ENCODE peak calls at places on chromosomes 4 and X, in six cellular contexts. One of them, this sample, is unnamed.

GRCh38 chr4:153780221-153780620 is 8.7 kb downstream of the SFRP2 start:
- DNase-seq in cardiac fibroblast: no peak
- DNase-seq in astrocyte of the spinal cord: no peak
- DNase-seq in tibial artery: no peak
- DNase-seq in stomach: no peak
- DNase-seq in Peyer's patch: no peak
- DNase-seq in this sample: no peak

GRCh38 chr4:89382439-89382838 is 74.8 kb upstream of the GPRIN3 start:
- DNase-seq in cardiac fibroblast: no peak
- DNase-seq in astrocyte of the spinal cord: no peak
- DNase-seq in tibial artery: no peak
- DNase-seq in stomach: no peak
- DNase-seq in Peyer's patch: no peak
- DNase-seq in this sample: no peak

GRCh38 chrX:2829066-2829430 is 318 bp downstream of the GYG2 start:
- DNase-seq in cardiac fibroblast: no peak
- DNase-seq in astrocyte of the spinal cord: no peak
- DNase-seq in tibial artery: no peak
- DNase-seq in stomach: no peak
- DNase-seq in Peyer's patch: no peak
- DNase-seq in this sample: no peak

GRCh38 chrX:46236411-46236810 is 308.8 kb downstream of the ZNF674 start:
- DNase-seq in cardiac fibroblast: peak; percentile 29
- DNase-seq in astrocyte of the spinal cord: no peak
- DNase-seq in tibial artery: no peak
- DNase-seq in stomach: no peak
- DNase-seq in Peyer's patch: no peak
- DNase-seq in this sample: no peak

GRCh38 chr4:174056959-174057358 is 226.5 kb downstream of the FBXO8 start:
- DNase-seq in cardiac fibroblast: no peak
- DNase-seq in astrocyte of the spinal cord: no peak
- DNase-seq in tibial artery: no peak
- DNase-seq in stomach: no peak
- DNase-seq in Peyer's patch: no peak
- DNase-seq in this sample: no peak

GRCh38 chr4:1209821-1210220 is 37.4 kb upstream of the SPON2 start:
- DNase-seq in cardiac fibroblast: peak; percentile 71
- DNase-seq in astrocyte of the spinal cord: peak; percentile 66
- DNase-seq in tibial artery: peak; percentile 88
- DNase-seq in stomach: peak; percentile 52
- DNase-seq in Peyer's patch: peak; percentile 59
- DNase-seq in this sample: peak; percentile 72

GRCh38 chr4:182869697-182870096 is 47.5 kb downstream of the DCTD start:
- DNase-seq in cardiac fibroblast: no peak
- DNase-seq in astrocyte of the spinal cord: no peak
- DNase-seq in tibial artery: peak; percentile 43
- DNase-seq in stomach: no peak
- DNase-seq in Peyer's patch: no peak
- DNase-seq in this sample: no peak

GRCh38 chrX:57285001-57285400 is 1.5 kb upstream of the FAAH2 start:
- DNase-seq in cardiac fibroblast: no peak
- DNase-seq in astrocyte of the spinal cord: no peak
- DNase-seq in tibial artery: no peak
- DNase-seq in stomach: no peak
- DNase-seq in Peyer's patch: no peak
- DNase-seq in this sample: no peak

GRCh38 chr4:36921474-36922220 is 322.9 kb upstream of the NWD2 start:
- DNase-seq in cardiac fibroblast: peak; percentile 21
- DNase-seq in astrocyte of the spinal cord: no peak
- DNase-seq in tibial artery: no peak
- DNase-seq in stomach: no peak
- DNase-seq in Peyer's patch: no peak
- DNase-seq in this sample: peak; percentile 2

GRCh38 chr4:143742834-143743233 is 42.4 kb upstream of the FREM3 start:
- DNase-seq in cardiac fibroblast: no peak
- DNase-seq in astrocyte of the spinal cord: no peak
- DNase-seq in tibial artery: no peak
- DNase-seq in stomach: no peak
- DNase-seq in Peyer's patch: no peak
- DNase-seq in this sample: no peak

GRCh38 chr4:54092800-54093608 is 7.0 kb upstream of the GSX2 start:
- DNase-seq in cardiac fibroblast: no peak
- DNase-seq in astrocyte of the spinal cord: no peak
- DNase-seq in tibial artery: no peak
- DNase-seq in stomach: no peak
- DNase-seq in Peyer's patch: no peak
- DNase-seq in this sample: no peak

GRCh38 chr4:6820695-6821094 is 38.2 kb downstream of the KIAA0232 start:
- DNase-seq in cardiac fibroblast: no peak
- DNase-seq in astrocyte of the spinal cord: no peak
- DNase-seq in tibial artery: no peak
- DNase-seq in stomach: no peak
- DNase-seq in Peyer's patch: no peak
- DNase-seq in this sample: no peak

GRCh38 chrX:13533726-13534125 is 35.7 kb upstream of the EGFL6 start:
- DNase-seq in cardiac fibroblast: peak; percentile 38
- DNase-seq in astrocyte of the spinal cord: peak; percentile 2
- DNase-seq in tibial artery: no peak
- DNase-seq in stomach: no peak
- DNase-seq in Peyer's patch: no peak
- DNase-seq in this sample: no peak

GRCh38 chrX:27619459-27619858 is 29.3 kb downstream of the DCAF8L2 start:
- DNase-seq in cardiac fibroblast: peak; percentile 9
- DNase-seq in astrocyte of the spinal cord: no peak
- DNase-seq in tibial artery: no peak
- DNase-seq in stomach: no peak
- DNase-seq in Peyer's patch: no peak
- DNase-seq in this sample: no peak

GRCh38 chrX:27622883-27623282 is 32.7 kb downstream of the DCAF8L2 start:
- DNase-seq in cardiac fibroblast: no peak
- DNase-seq in astrocyte of the spinal cord: no peak
- DNase-seq in tibial artery: no peak
- DNase-seq in stomach: no peak
- DNase-seq in Peyer's patch: no peak
- DNase-seq in this sample: no peak

GRCh38 chrX:27619975-27620374 is 29.8 kb downstream of the DCAF8L2 start:
- DNase-seq in cardiac fibroblast: peak; percentile 42
- DNase-seq in astrocyte of the spinal cord: no peak
- DNase-seq in tibial artery: no peak
- DNase-seq in stomach: no peak
- DNase-seq in Peyer's patch: no peak
- DNase-seq in this sample: peak; percentile 46
- TF ChIP-seq CTCF in cardiac fibroblast: peak; percentile 44
- TF ChIP-seq CTCF in astrocyte of the spinal cord: peak; percentile 45
- TF ChIP-seq CTCF in tibial artery: no peak
- TF ChIP-seq CTCF in stomach: no peak
- TF ChIP-seq CTCF in Peyer's patch: no peak
- TF ChIP-seq CTCF in this sample: peak; percentile 50

GRCh38 chr4:3656441-3657376 is 109.5 kb upstream of the ADRA2C start:
- DNase-seq in cardiac fibroblast: no peak
- DNase-seq in astrocyte of the spinal cord: no peak
- DNase-seq in tibial artery: no peak
- DNase-seq in stomach: no peak
- DNase-seq in Peyer's patch: no peak
- DNase-seq in this sample: no peak
- H3K4me3 ChIP-seq in cardiac fibroblast: no peak overlapping the region
- H3K4me3 ChIP-seq in astrocyte of the spinal cord: no peak overlapping the region
- H3K4me3 ChIP-seq in tibial artery: no peak overlapping the region
- H3K4me3 ChIP-seq in stomach: no peak overlapping the region
- H3K4me3 ChIP-seq in Peyer's patch: no peak overlapping the region
- H3K4me3 ChIP-seq in this sample: no peak overlapping the region

DNA sequence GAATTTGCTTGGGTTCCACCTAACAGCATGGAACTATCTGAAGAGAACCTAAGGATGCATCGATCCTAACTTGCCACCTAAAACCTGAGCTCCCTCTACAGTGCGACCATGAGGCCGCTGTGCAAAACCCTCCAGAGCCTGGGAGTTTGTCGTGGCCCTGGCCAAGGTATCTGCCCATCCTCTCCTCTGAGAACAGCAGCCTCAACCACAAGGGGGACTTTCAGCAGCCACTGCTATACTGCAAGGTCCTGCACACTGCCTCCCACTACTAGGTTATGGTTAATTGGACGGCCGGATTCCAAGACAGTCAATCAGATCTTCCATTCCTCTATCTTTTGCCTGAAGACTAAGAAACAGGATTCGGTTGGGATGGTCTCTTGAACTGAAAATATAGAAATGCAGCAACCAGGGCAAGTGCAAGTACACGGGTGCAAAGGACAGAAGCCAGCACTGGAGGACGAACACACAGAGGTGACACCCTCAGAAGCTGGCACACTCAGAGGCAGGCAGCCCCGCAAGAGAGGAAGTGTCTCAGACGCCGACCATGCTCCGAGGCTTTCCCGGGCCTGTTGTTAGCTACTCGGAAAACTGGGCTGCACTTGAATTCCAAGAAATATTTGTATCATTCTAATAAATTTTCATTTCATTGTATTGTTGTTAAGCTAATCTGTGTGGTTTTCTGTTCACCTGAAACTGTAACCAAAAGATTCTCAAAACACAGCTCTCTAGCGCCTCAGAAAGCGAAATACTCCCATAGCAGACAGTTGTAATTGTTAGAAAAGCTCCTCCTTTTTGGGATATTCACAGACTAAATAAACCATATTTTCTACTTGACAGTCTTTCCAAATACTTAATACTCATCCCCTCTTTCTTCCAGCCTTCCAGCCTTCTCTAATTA is 63.3 kb downstream of the AFAP1 start:
- DNase-seq in cardiac fibroblast: peak; percentile 59
- DNase-seq in astrocyte of the spinal cord: peak; percentile 58
- DNase-seq in tibial artery: no peak
- DNase-seq in stomach: no peak
- DNase-seq in Peyer's patch: no peak
- DNase-seq in this sample: peak; percentile 72
- TF ChIP-seq CTCF in cardiac fibroblast: peak; percentile 48
- TF ChIP-seq CTCF in astrocyte of the spinal cord: peak; percentile 45
- TF ChIP-seq CTCF in tibial artery: no peak
- TF ChIP-seq CTCF in stomach: no peak
- TF ChIP-seq CTCF in Peyer's patch: no peak
- TF ChIP-seq CTCF in this sample: peak; percentile 73

GRCh38 chrX:1657367-1658082 is 42.7 kb downstream of the ASMT start:
- DNase-seq in cardiac fibroblast: peak; percentile 50
- DNase-seq in astrocyte of the spinal cord: peak; percentile 42
- DNase-seq in tibial artery: peak; percentile 63
- DNase-seq in stomach: no peak
- DNase-seq in Peyer's patch: no peak
- DNase-seq in this sample: peak; percentile 36
- H3K4me3 ChIP-seq in cardiac fibroblast: no peak overlapping the region
- H3K4me3 ChIP-seq in astrocyte of the spinal cord: no peak overlapping the region
- H3K4me3 ChIP-seq in tibial artery: no peak overlapping the region
- H3K4me3 ChIP-seq in stomach: peak overlapping the region; percentile 11
- H3K4me3 ChIP-seq in Peyer's patch: peak overlapping the region; percentile 30
- H3K4me3 ChIP-seq in this sample: no peak overlapping the region

GRCh38 chr4:126821152-126821551 is 811.6 kb upstream of the INTU start:
- DNase-seq in cardiac fibroblast: no peak
- DNase-seq in astrocyte of the spinal cord: no peak
- DNase-seq in tibial artery: no peak
- DNase-seq in stomach: no peak
- DNase-seq in Peyer's patch: no peak
- DNase-seq in this sample: no peak

GRCh38 chr4:126827669-126828068 is 805.1 kb upstream of the INTU start:
- DNase-seq in cardiac fibroblast: no peak
- DNase-seq in astrocyte of the spinal cord: no peak
- DNase-seq in tibial artery: no peak
- DNase-seq in stomach: no peak
- DNase-seq in Peyer's patch: no peak
- DNase-seq in this sample: no peak

GRCh38 chr4:126820631-126821030 is 812.1 kb upstream of the INTU start:
- DNase-seq in cardiac fibroblast: no peak
- DNase-seq in astrocyte of the spinal cord: no peak
- DNase-seq in tibial artery: no peak
- DNase-seq in stomach: no peak
- DNase-seq in Peyer's patch: no peak
- DNase-seq in this sample: no peak

DNA sequence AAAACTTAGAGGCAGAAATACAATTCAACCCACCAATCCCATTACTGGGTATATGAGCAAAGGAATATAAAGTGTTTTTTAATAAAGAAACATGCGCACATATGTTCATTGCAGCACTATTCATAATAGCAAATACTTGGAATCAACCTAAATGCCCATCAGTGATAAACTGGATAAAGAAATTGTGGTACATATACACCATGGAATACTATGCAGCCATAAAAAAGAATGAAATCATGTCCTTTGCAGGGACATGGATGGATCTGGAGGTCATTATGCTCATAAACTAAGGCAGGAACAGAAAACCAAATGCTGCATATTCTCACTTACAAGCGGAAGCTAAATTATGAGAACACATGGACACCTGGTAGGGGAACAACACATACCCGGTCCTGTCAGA is 807.7 kb upstream of the INTU start:
- DNase-seq in cardiac fibroblast: no peak
- DNase-seq in astrocyte of the spinal cord: no peak
- DNase-seq in tibial artery: no peak
- DNase-seq in stomach: no peak
- DNase-seq in Peyer's patch: no peak
- DNase-seq in this sample: no peak
- TF ChIP-seq CTCF in cardiac fibroblast: no peak
- TF ChIP-seq CTCF in astrocyte of the spinal cord: no peak
- TF ChIP-seq CTCF in tibial artery: no peak
- TF ChIP-seq CTCF in stomach: no peak
- TF ChIP-seq CTCF in Peyer's patch: no peak
- TF ChIP-seq CTCF in this sample: no peak

GRCh38 chr4:57342406-57342805 is 232.2 kb upstream of the IGFBP7 start:
- DNase-seq in cardiac fibroblast: peak; percentile 43
- DNase-seq in astrocyte of the spinal cord: peak; percentile 34
- DNase-seq in tibial artery: no peak
- DNase-seq in stomach: no peak
- DNase-seq in Peyer's patch: no peak
- DNase-seq in this sample: peak; percentile 13

DNA sequence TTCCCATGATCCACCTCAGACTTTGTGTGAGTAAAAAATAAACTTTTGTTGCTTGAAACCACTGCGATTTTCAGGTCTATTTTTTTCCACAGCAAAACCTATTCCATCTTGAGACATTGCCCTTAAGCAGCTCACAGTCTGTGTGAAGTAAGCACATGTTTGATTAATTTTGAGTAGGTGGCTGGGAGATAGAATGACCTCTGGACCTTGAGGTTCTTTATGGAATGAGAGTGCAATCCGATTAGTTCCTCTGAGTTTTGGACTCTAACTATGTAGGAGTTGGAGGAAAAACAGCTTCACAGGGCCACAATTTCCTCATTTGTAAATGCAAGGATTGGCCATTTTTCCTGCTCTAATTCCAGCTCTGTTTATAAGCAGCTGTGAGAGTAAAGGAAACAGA is 234.1 kb upstream of the IGFBP7 start:
- DNase-seq in cardiac fibroblast: no peak
- DNase-seq in astrocyte of the spinal cord: no peak
- DNase-seq in tibial artery: no peak
- DNase-seq in stomach: no peak
- DNase-seq in Peyer's patch: no peak
- DNase-seq in this sample: no peak
- H3K4me3 ChIP-seq in cardiac fibroblast: no peak overlapping the region
- H3K4me3 ChIP-seq in astrocyte of the spinal cord: no peak overlapping the region
- H3K4me3 ChIP-seq in tibial artery: no peak overlapping the region
- H3K4me3 ChIP-seq in stomach: no peak overlapping the region
- H3K4me3 ChIP-seq in Peyer's patch: no peak overlapping the region
- H3K4me3 ChIP-seq in this sample: no peak overlapping the region